ENCODE peak calls at places on chromosome 20, in eight cellular contexts. W is cardiac muscle cell, C is SJSA1, L is body of pancreas, N is GM23248, G is stomach, Z is WERI-Rb-1, I is OCI-LY7. D is an unnamed sample.

GRCh38 chr20:37251836-37252477 is 9.7 kb downstream of the GHRH start:
- DNase-seq in W (no peak), C (no peak), L (no peak), N (no peak), G (no peak), Z (peak; percentile 87), I (no peak), D (no peak)

GRCh38 chr20:10532351-10532750 is 97.2 kb downstream of the SLX4IP start:
- DNase-seq in W (no peak), C (no peak), L (no peak), N (no peak), G (no peak), Z (no peak), I (no peak), D (no peak)

GRCh38 chr20:3749689-3750639 is 17.5 kb downstream of the HSPA12B start:
- DNase-seq in W (peak; percentile 63), C (no peak), L (peak; percentile 55), N (no peak), G (peak; percentile 39), Z (peak; percentile 82), I (no peak), D (no peak)

GRCh38 chr20:48006036-48006833 is 221.0 kb upstream of the SULF2 start:
- DNase-seq in W (no peak), C (no peak), L (no peak), N (peak; percentile 62), G (no peak), Z (no peak), I (peak; percentile 14), D (no peak)

GRCh38 chr20:370151-370600 is 10.4 kb upstream of the TRIB3 start:
- DNase-seq in W (no peak), C (no peak), L (no peak), N (no peak), G (peak; percentile 44), Z (no peak), I (no peak), D (no peak)

GRCh38 chr20:5190444-5190843 is 63.6 kb downstream of the CDS2 start:
- DNase-seq in W (no peak), C (no peak), L (no peak), N (no peak), G (no peak), Z (no peak), I (no peak), D (no peak)

GRCh38 chr20:51002633-51003032 is 20.3 kb downstream of the KCNG1 start:
- DNase-seq in W (no peak), C (no peak), L (no peak), N (no peak), G (no peak), Z (no peak), I (no peak), D (no peak)

GRCh38 chr20:51422912-51423667 is 119.4 kb downstream of the NFATC2 start:
- DNase-seq in W (no peak), C (no peak), L (no peak), N (no peak), G (no peak), Z (no peak), I (no peak), D (no peak)

GRCh38 chr20:16260911-16261310 is 312.3 kb downstream of the KIF16B start:
- DNase-seq in W (no peak), C (no peak), L (no peak), N (peak; percentile 54), G (no peak), Z (no peak), I (no peak), D (no peak)

GRCh38 chr20:5078399-5078958 is 41.3 kb downstream of the PCNA start:
- DNase-seq in W (no peak), C (peak; percentile 36), L (peak; percentile 30), N (peak; percentile 87), G (peak; percentile 75), Z (no peak), I (peak; percentile 90), D (no peak)

GRCh38 chr20:23086931-23087411 is 847 bp upstream of the CD93 start:
- DNase-seq in W (no peak), C (no peak), L (no peak), N (no peak), G (no peak), Z (no peak), I (no peak), D (no peak)

GRCh38 chr20:53706511-53707031 is 112.9 kb upstream of the ZNF217 start:
- DNase-seq in W (no peak), C (peak; percentile 65), L (no peak), N (peak; percentile 16), G (no peak), Z (no peak), I (peak; percentile 58), D (no peak)

GRCh38 chr20:54221996-54222890 is 14.4 kb downstream of the PFDN4 start:
- DNase-seq in W (no peak), C (no peak), L (peak; percentile 34), N (peak; percentile 17), G (peak; percentile 37), Z (no peak), I (no peak), D (no peak)

GRCh38 chr20:7695622-7696021 is 244.6 kb downstream of the HAO1 start:
- DNase-seq in W (no peak), C (no peak), L (no peak), N (peak; percentile 65), G (no peak), Z (no peak), I (no peak), D (no peak)

GRCh38 chr20:11850901-11851300 is 66.8 kb upstream of the BTBD3 start:
- DNase-seq in W (no peak), C (peak; percentile 25), L (no peak), N (peak; percentile 54), G (no peak), Z (no peak), I (no peak), D (no peak)

GRCh38 chr20:51001697-51002265 is 21.1 kb downstream of the KCNG1 start:
- DNase-seq in W (no peak), C (no peak), L (no peak), N (no peak), G (no peak), Z (no peak), I (no peak), D (no peak)

GRCh38 chr20:41367956-41368355 is 1.3 kb upstream of the EMILIN3 start:
- DNase-seq in W (no peak), C (no peak), L (no peak), N (no peak), G (no peak), Z (no peak), I (no peak), D (no peak)

GRCh38 chr20:62198931-62199330 is 16.1 kb downstream of the MTG2 start:
- DNase-seq in W (no peak), C (no peak), L (no peak), N (no peak), G (no peak), Z (no peak), I (no peak), D (no peak)
- H3K4me3 ChIP-seq in W (no peak overlapping the region), C (no peak overlapping the region), L (no peak overlapping the region), N (no peak overlapping the region), G (no peak overlapping the region), Z (no peak overlapping the region), I (no peak overlapping the region), D (no peak overlapping the region)

GRCh38 chr20:9287062-9287461 is 218.2 kb downstream of the PLCB4 start:
- DNase-seq in W (no peak), C (no peak), L (no peak), N (no peak), G (no peak), Z (no peak), I (no peak), D (no peak)

GRCh38 chr20:9287826-9288225 is 218.9 kb downstream of the PLCB4 start:
- DNase-seq in W (no peak), C (no peak), L (peak; percentile 26), N (no peak), G (peak; percentile 54), Z (no peak), I (no peak), D (no peak)

GRCh38 chr20:9294081-9294480 is 220.3 kb upstream of the LAMP5 start:
- DNase-seq in W (no peak), C (peak; percentile 41), L (no peak), N (peak; percentile 45), G (no peak), Z (no peak), I (no peak), D (no peak)

GRCh38 chr20:9293145-9293544 is 221.2 kb upstream of the LAMP5 start:
- DNase-seq in W (no peak), C (no peak), L (no peak), N (no peak), G (no peak), Z (no peak), I (no peak), D (no peak)

DNA sequence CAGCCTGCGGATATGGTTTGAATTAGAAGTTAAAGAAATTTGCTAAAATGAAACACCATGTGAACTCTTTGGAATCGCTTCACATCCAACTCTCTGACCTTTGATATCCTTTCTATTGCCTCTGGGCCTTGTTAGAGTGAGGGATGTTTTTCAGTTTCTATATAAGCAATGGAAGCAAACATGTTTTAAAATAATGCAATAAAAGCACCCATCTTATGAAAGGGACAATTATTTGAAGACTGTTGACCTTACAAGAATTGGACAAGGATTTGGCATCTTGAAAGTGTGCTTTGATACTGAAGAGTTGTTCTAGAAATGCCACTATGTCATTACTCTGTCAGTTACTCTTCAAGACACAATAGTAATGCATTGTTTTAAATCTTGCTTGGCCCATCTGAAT is 221.4 kb downstream of the PLCB4 start:
- DNase-seq in W (no peak), C (no peak), L (no peak), N (no peak), G (no peak), Z (no peak), I (no peak), D (no peak)
- H3K27ac ChIP-seq in W (no peak overlapping the region), C (no peak overlapping the region), L (no peak overlapping the region), N (no peak overlapping the region), G (no peak overlapping the region), Z (no peak overlapping the region), I (no peak overlapping the region), D (no peak overlapping the region)

GRCh38 chr20:56414842-56415765 is 3.0 kb downstream of the CASS4 start:
- DNase-seq in W (no peak), C (no peak), L (no peak), N (peak; percentile 87), G (no peak), Z (no peak), I (no peak), D (no peak)

GRCh38 chr20:56420028-56420427 is 8.0 kb downstream of the CASS4 start:
- DNase-seq in W (no peak), C (no peak), L (no peak), N (no peak), G (no peak), Z (no peak), I (no peak), D (peak; percentile 16)

GRCh38 chr20:56417402-56417801 is 5.3 kb downstream of the CASS4 start:
- DNase-seq in W (no peak), C (no peak), L (no peak), N (no peak), G (no peak), Z (no peak), I (no peak), D (peak; percentile 18)

GRCh38 chr20:56418385-56418861 is 6.4 kb downstream of the CASS4 start:
- DNase-seq in W (no peak), C (no peak), L (no peak), N (peak; percentile 45), G (no peak), Z (no peak), I (no peak), D (peak; percentile 13)

GRCh38 chr20:56417911-56418310 is 5.9 kb downstream of the CASS4 start:
- DNase-seq in W (no peak), C (no peak), L (no peak), N (peak; percentile 63), G (no peak), Z (no peak), I (no peak), D (no peak)
- H3K4me3 ChIP-seq in W (no peak overlapping the region), C (no peak overlapping the region), L (no peak overlapping the region), N (no peak overlapping the region), G (no peak overlapping the region), Z (no peak overlapping the region), I (no peak overlapping the region), D (no peak overlapping the region)

GRCh38 chr20:57393321-57394086 is 2.3 kb downstream of the RBM38 start:
- DNase-seq in W (no peak), C (no peak), L (peak; percentile 70), N (no peak), G (no peak), Z (no peak), I (peak; percentile 36), D (no peak)
- H3K27ac ChIP-seq in W (peak overlapping the region; percentile 93), C (no peak overlapping the region), L (no peak overlapping the region), N (no peak overlapping the region), G (peak overlapping the region; percentile 92), Z (no peak overlapping the region), I (peak overlapping the region; percentile 97), D (peak overlapping the region; percentile 68)

D was measured in vagina.